ENCODE peak calls at places on chromosomes 11 and 22, in eight cellular contexts. One of them, this sample, is unnamed.

GRCh38 chr22:17845340-17845739 is 71.1 kb upstream of the BID start:
- DNase-seq in right cardiac atrium: peak; percentile 6
- DNase-seq in skeletal muscle cell: no peak
- DNase-seq in PC-3: no peak
- DNase-seq in AG04450: no peak
- DNase-seq in H7: no peak
- DNase-seq in Peyer's patch: no peak
- DNase-seq in left ventricle myocardium inferior: no peak
- DNase-seq in this sample: no peak

GRCh38 chr11:11982461-11982860 is 26.0 kb downstream of the DKK3 start:
- DNase-seq in right cardiac atrium: no peak
- DNase-seq in skeletal muscle cell: no peak
- DNase-seq in PC-3: no peak
- DNase-seq in AG04450: no peak
- DNase-seq in H7: no peak
- DNase-seq in Peyer's patch: no peak
- DNase-seq in left ventricle myocardium inferior: no peak
- DNase-seq in this sample: no peak

GRCh38 chr11:133070790-133071189 is 461.5 kb downstream of the OPCML start:
- DNase-seq in right cardiac atrium: no peak
- DNase-seq in skeletal muscle cell: no peak
- DNase-seq in PC-3: no peak
- DNase-seq in AG04450: no peak
- DNase-seq in H7: peak; percentile 50
- DNase-seq in Peyer's patch: no peak
- DNase-seq in left ventricle myocardium inferior: no peak
- DNase-seq in this sample: no peak

GRCh38 chr22:40240671-40241070 is 62.9 kb downstream of the TNRC6B start:
- DNase-seq in right cardiac atrium: no peak
- DNase-seq in skeletal muscle cell: no peak
- DNase-seq in PC-3: peak; percentile 42
- DNase-seq in AG04450: no peak
- DNase-seq in H7: no peak
- DNase-seq in Peyer's patch: no peak
- DNase-seq in left ventricle myocardium inferior: no peak
- DNase-seq in this sample: no peak

GRCh38 chr11:95499516-95500135 is 268.6 kb upstream of the SESN3 start:
- DNase-seq in right cardiac atrium: no peak
- DNase-seq in skeletal muscle cell: peak; percentile 63
- DNase-seq in PC-3: peak; percentile 10
- DNase-seq in AG04450: no peak
- DNase-seq in H7: no peak
- DNase-seq in Peyer's patch: no peak
- DNase-seq in left ventricle myocardium inferior: no peak
- DNase-seq in this sample: no peak

GRCh38 chr11:94455861-94456260 is 37.8 kb downstream of the MRE11 start:
- DNase-seq in right cardiac atrium: no peak
- DNase-seq in skeletal muscle cell: no peak
- DNase-seq in PC-3: peak; percentile 90
- DNase-seq in AG04450: no peak
- DNase-seq in H7: no peak
- DNase-seq in Peyer's patch: no peak
- DNase-seq in left ventricle myocardium inferior: no peak
- DNase-seq in this sample: peak; percentile 10

GRCh38 chr22:42962295-42963230 is 52.4 kb downstream of the PACSIN2 start:
- DNase-seq in right cardiac atrium: peak; percentile 71
- DNase-seq in skeletal muscle cell: no peak
- DNase-seq in PC-3: no peak
- DNase-seq in AG04450: no peak
- DNase-seq in H7: no peak
- DNase-seq in Peyer's patch: peak; percentile 81
- DNase-seq in left ventricle myocardium inferior: no peak
- DNase-seq in this sample: peak; percentile 59

GRCh38 chr11:24709928-24710565 is 213.2 kb downstream of the LUZP2 start:
- DNase-seq in right cardiac atrium: no peak
- DNase-seq in skeletal muscle cell: no peak
- DNase-seq in PC-3: no peak
- DNase-seq in AG04450: no peak
- DNase-seq in H7: no peak
- DNase-seq in Peyer's patch: no peak
- DNase-seq in left ventricle myocardium inferior: no peak
- DNase-seq in this sample: no peak

GRCh38 chr11:134074346-134074745 is 5.5 kb downstream of the JAM3 start:
- DNase-seq in right cardiac atrium: no peak
- DNase-seq in skeletal muscle cell: no peak
- DNase-seq in PC-3: no peak
- DNase-seq in AG04450: no peak
- DNase-seq in H7: no peak
- DNase-seq in Peyer's patch: no peak
- DNase-seq in left ventricle myocardium inferior: no peak
- DNase-seq in this sample: no peak

GRCh38 chr11:818396-819128 is at the start of gene PNPLA2:
- DNase-seq in right cardiac atrium: peak; percentile 79
- DNase-seq in skeletal muscle cell: no peak
- DNase-seq in PC-3: peak; percentile 11
- DNase-seq in AG04450: no peak
- DNase-seq in H7: no peak
- DNase-seq in Peyer's patch: peak; percentile 86
- DNase-seq in left ventricle myocardium inferior: no peak
- DNase-seq in this sample: peak; percentile 78

GRCh38 chr11:2588809-2589537 is 110.8 kb downstream of the KCNQ1OT1 start:
- DNase-seq in right cardiac atrium: no peak
- DNase-seq in skeletal muscle cell: no peak
- DNase-seq in PC-3: no peak
- DNase-seq in AG04450: no peak
- DNase-seq in H7: peak; percentile 51
- DNase-seq in Peyer's patch: peak; percentile 45
- DNase-seq in left ventricle myocardium inferior: peak; percentile 14
- DNase-seq in this sample: no peak

GRCh38 chr11:48036466-48036865 is 56.1 kb downstream of the PTPRJ start:
- DNase-seq in right cardiac atrium: no peak
- DNase-seq in skeletal muscle cell: peak; percentile 46
- DNase-seq in PC-3: no peak
- DNase-seq in AG04450: peak; percentile 38
- DNase-seq in H7: no peak
- DNase-seq in Peyer's patch: no peak
- DNase-seq in left ventricle myocardium inferior: no peak
- DNase-seq in this sample: no peak

GRCh38 chr11:48055292-48056132 is 75.2 kb downstream of the PTPRJ start:
- DNase-seq in right cardiac atrium: no peak
- DNase-seq in skeletal muscle cell: peak; percentile 29
- DNase-seq in PC-3: peak; percentile 96
- DNase-seq in AG04450: no peak
- DNase-seq in H7: no peak
- DNase-seq in Peyer's patch: peak; percentile 84
- DNase-seq in left ventricle myocardium inferior: no peak
- DNase-seq in this sample: peak; percentile 25

GRCh38 chr11:59755701-59756495 is 722 bp downstream of the STX3 start:
- DNase-seq in right cardiac atrium: peak; percentile 82
- DNase-seq in skeletal muscle cell: no peak
- DNase-seq in PC-3: peak; percentile 82
- DNase-seq in AG04450: peak; percentile 37
- DNase-seq in H7: peak; percentile 84
- DNase-seq in Peyer's patch: peak; percentile 87
- DNase-seq in left ventricle myocardium inferior: peak; percentile 65
- DNase-seq in this sample: peak; percentile 82

GRCh38 chr11:106369224-106369623 is 291.8 kb downstream of the AASDHPPT start:
- DNase-seq in right cardiac atrium: no peak
- DNase-seq in skeletal muscle cell: no peak
- DNase-seq in PC-3: no peak
- DNase-seq in AG04450: no peak
- DNase-seq in H7: no peak
- DNase-seq in Peyer's patch: no peak
- DNase-seq in left ventricle myocardium inferior: no peak
- DNase-seq in this sample: no peak

GRCh38 chr22:41911292-41911611 is 3.6 kb downstream of the SHISA8 start:
- DNase-seq in right cardiac atrium: peak; percentile 45
- DNase-seq in skeletal muscle cell: no peak
- DNase-seq in PC-3: no peak
- DNase-seq in AG04450: no peak
- DNase-seq in H7: no peak
- DNase-seq in Peyer's patch: no peak
- DNase-seq in left ventricle myocardium inferior: no peak
- DNase-seq in this sample: no peak
- H3K4me3 ChIP-seq in right cardiac atrium: no peak overlapping the region
- H3K4me3 ChIP-seq in skeletal muscle cell: no peak overlapping the region
- H3K4me3 ChIP-seq in PC-3: no peak overlapping the region
- H3K4me3 ChIP-seq in AG04450: no peak overlapping the region
- H3K4me3 ChIP-seq in H7: no peak overlapping the region
- H3K4me3 ChIP-seq in Peyer's patch: peak overlapping the region; percentile 51
- H3K4me3 ChIP-seq in left ventricle myocardium inferior: peak overlapping the region; percentile 64
- H3K4me3 ChIP-seq in this sample: no peak overlapping the region

GRCh38 chr11:16114978-16115871 is 241.1 kb downstream of the SOX6 start:
- DNase-seq in right cardiac atrium: no peak
- DNase-seq in skeletal muscle cell: no peak
- DNase-seq in PC-3: no peak
- DNase-seq in AG04450: no peak
- DNase-seq in H7: no peak
- DNase-seq in Peyer's patch: peak; percentile 57
- DNase-seq in left ventricle myocardium inferior: no peak
- DNase-seq in this sample: no peak

GRCh38 chr11:16110862-16111261 is 245.5 kb downstream of the SOX6 start:
- DNase-seq in right cardiac atrium: no peak
- DNase-seq in skeletal muscle cell: no peak
- DNase-seq in PC-3: no peak
- DNase-seq in AG04450: no peak
- DNase-seq in H7: no peak
- DNase-seq in Peyer's patch: no peak
- DNase-seq in left ventricle myocardium inferior: no peak
- DNase-seq in this sample: no peak

GRCh38 chr11:16114451-16114850 is 241.9 kb downstream of the SOX6 start:
- DNase-seq in right cardiac atrium: no peak
- DNase-seq in skeletal muscle cell: no peak
- DNase-seq in PC-3: no peak
- DNase-seq in AG04450: no peak
- DNase-seq in H7: no peak
- DNase-seq in Peyer's patch: no peak
- DNase-seq in left ventricle myocardium inferior: no peak
- DNase-seq in this sample: no peak

GRCh38 chr11:16111690-16112089 is 244.7 kb downstream of the SOX6 start:
- DNase-seq in right cardiac atrium: no peak
- DNase-seq in skeletal muscle cell: no peak
- DNase-seq in PC-3: no peak
- DNase-seq in AG04450: no peak
- DNase-seq in H7: peak; percentile 6
- DNase-seq in Peyer's patch: no peak
- DNase-seq in left ventricle myocardium inferior: no peak
- DNase-seq in this sample: peak; percentile 15
- H3K4me3 ChIP-seq in right cardiac atrium: peak overlapping the region; percentile 9
- H3K4me3 ChIP-seq in skeletal muscle cell: no peak overlapping the region
- H3K4me3 ChIP-seq in PC-3: no peak overlapping the region
- H3K4me3 ChIP-seq in AG04450: no peak overlapping the region
- H3K4me3 ChIP-seq in H7: no peak overlapping the region
- H3K4me3 ChIP-seq in Peyer's patch: no peak overlapping the region
- H3K4me3 ChIP-seq in left ventricle myocardium inferior: peak overlapping the region; percentile 22
- H3K4me3 ChIP-seq in this sample: no peak overlapping the region

DNA sequence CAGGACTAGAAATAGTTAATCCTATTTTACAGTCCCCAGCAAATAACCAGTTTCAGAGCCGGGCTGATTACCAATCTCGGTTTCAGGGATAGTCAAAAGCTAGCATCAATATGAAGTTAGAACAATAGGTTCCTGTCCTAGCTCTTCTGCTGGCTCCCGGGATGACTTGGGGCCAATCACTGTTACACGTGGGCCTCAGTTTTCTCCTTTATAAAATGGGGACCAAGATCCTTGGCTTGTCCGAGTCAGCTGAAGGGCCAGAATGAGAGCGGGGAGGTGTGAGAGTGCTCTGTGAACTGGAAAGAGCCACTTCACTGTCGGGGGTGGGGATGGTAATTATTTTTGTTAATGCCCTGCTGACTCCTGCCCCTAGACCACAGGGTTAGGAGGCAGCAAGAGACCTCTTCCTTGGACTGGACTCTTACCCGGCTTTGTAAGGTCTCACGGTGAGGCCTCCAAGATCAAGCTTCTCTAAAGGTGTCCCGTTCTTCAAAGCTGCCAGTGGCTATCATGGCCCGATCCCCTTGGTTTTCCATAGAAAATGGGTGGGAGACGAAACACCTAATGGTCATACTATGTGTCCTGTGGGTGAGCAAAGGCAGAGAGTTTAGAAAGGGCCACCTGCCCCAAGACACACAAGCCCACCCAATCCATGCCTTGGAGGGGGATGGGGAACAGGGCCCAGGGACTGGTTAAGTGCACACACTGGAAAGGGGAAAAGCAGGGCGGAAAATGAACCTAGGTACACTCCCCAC is 1.4 kb downstream of the UCP2 start:
- DNase-seq in right cardiac atrium: no peak
- DNase-seq in skeletal muscle cell: no peak
- DNase-seq in PC-3: no peak
- DNase-seq in AG04450: no peak
- DNase-seq in H7: peak; percentile 26
- DNase-seq in Peyer's patch: peak; percentile 42
- DNase-seq in left ventricle myocardium inferior: no peak
- DNase-seq in this sample: no peak
- H3K4me3 ChIP-seq in right cardiac atrium: no peak overlapping the region
- H3K4me3 ChIP-seq in skeletal muscle cell: peak overlapping the region; percentile 70
- H3K4me3 ChIP-seq in PC-3: no peak overlapping the region
- H3K4me3 ChIP-seq in AG04450: no peak overlapping the region
- H3K4me3 ChIP-seq in H7: peak overlapping the region; percentile 81
- H3K4me3 ChIP-seq in Peyer's patch: peak overlapping the region; percentile 76
- H3K4me3 ChIP-seq in left ventricle myocardium inferior: peak overlapping the region; percentile 81
- H3K4me3 ChIP-seq in this sample: no peak overlapping the region

GRCh38 chr11:45225961-45226871 is 59.9 kb downstream of the SYT13 start:
- DNase-seq in right cardiac atrium: no peak
- DNase-seq in skeletal muscle cell: no peak
- DNase-seq in PC-3: no peak
- DNase-seq in AG04450: no peak
- DNase-seq in H7: no peak
- DNase-seq in Peyer's patch: no peak
- DNase-seq in left ventricle myocardium inferior: no peak
- DNase-seq in this sample: no peak

GRCh38 chr11:45224766-45225165 is 61.4 kb downstream of the SYT13 start:
- DNase-seq in right cardiac atrium: no peak
- DNase-seq in skeletal muscle cell: no peak
- DNase-seq in PC-3: no peak
- DNase-seq in AG04450: no peak
- DNase-seq in H7: no peak
- DNase-seq in Peyer's patch: no peak
- DNase-seq in left ventricle myocardium inferior: no peak
- DNase-seq in this sample: no peak

GRCh38 chr11:45225277-45225676 is 60.9 kb downstream of the SYT13 start:
- DNase-seq in right cardiac atrium: no peak
- DNase-seq in skeletal muscle cell: no peak
- DNase-seq in PC-3: peak; percentile 55
- DNase-seq in AG04450: no peak
- DNase-seq in H7: no peak
- DNase-seq in Peyer's patch: no peak
- DNase-seq in left ventricle myocardium inferior: no peak
- DNase-seq in this sample: no peak

GRCh38 chr11:45227836-45228235 is 58.3 kb downstream of the SYT13 start:
- DNase-seq in right cardiac atrium: no peak
- DNase-seq in skeletal muscle cell: no peak
- DNase-seq in PC-3: no peak
- DNase-seq in AG04450: no peak
- DNase-seq in H7: no peak
- DNase-seq in Peyer's patch: no peak
- DNase-seq in left ventricle myocardium inferior: no peak
- DNase-seq in this sample: no peak

DNA sequence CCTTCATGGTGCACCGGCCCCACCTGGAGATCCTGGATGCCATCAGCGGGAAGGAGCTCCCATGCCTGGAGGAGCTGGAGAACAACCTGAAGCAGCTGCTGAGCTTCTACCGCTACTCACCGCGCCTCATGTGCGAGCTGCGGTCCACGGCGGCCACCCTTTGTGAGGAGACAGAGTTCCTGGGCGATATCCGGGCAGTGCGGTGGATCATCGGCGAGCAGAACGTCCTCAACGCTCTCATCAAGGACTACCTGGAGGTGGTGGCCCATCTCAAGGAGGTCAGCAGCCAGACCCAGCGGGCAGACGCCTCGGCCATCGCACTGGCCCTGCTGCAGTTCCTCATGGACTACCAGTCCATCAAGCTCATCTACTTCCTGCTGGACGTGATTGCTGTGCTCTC is 59.2 kb downstream of the SYT13 start:
- DNase-seq in right cardiac atrium: no peak
- DNase-seq in skeletal muscle cell: no peak
- DNase-seq in PC-3: no peak
- DNase-seq in AG04450: no peak
- DNase-seq in H7: no peak
- DNase-seq in Peyer's patch: no peak
- DNase-seq in left ventricle myocardium inferior: no peak
- DNase-seq in this sample: no peak
- H3K4me3 ChIP-seq in right cardiac atrium: no peak overlapping the region
- H3K4me3 ChIP-seq in skeletal muscle cell: no peak overlapping the region
- H3K4me3 ChIP-seq in PC-3: no peak overlapping the region
- H3K4me3 ChIP-seq in AG04450: no peak overlapping the region
- H3K4me3 ChIP-seq in H7: no peak overlapping the region
- H3K4me3 ChIP-seq in Peyer's patch: no peak overlapping the region
- H3K4me3 ChIP-seq in left ventricle myocardium inferior: no peak overlapping the region
- H3K4me3 ChIP-seq in this sample: no peak overlapping the region